ENCODE peak calls at places on chromosomes 11 and 22, in eight cellular contexts. A, D, S, G, C, M, I and T are unnamed samples.

GRCh38 chr11:94201004-94201465 is 72.4 kb downstream of the PANX1 start:
- DNase-seq in A (no peak), D (peak), S (no peak), G (no peak), C (no peak), M (no peak), I (no peak), T (peak)

GRCh38 chr11:66619080-66619554 is 2.7 kb downstream of the RBM14 start:
- DNase-seq in A (no peak), D (peak), S (no peak), G (no peak), C (no peak), M (no peak), I (no peak), T (no peak)

GRCh38 chr11:129861702-129862107 is 33.7 kb downstream of the NFRKB start:
- DNase-seq in A (peak), D (peak), S (peak), G (no peak), C (no peak), M (peak), I (peak), T (peak)

GRCh38 chr22:40031766-40032470 is 37.2 kb downstream of the FAM83F start:
- DNase-seq in A (no peak), D (no peak), S (no peak), G (peak), C (no peak), M (no peak), I (no peak), T (peak)

GRCh38 chr11:70544774-70545625 is 146.7 kb downstream of the CTTN start:
- DNase-seq in A (peak), D (no peak), S (peak), G (peak), C (no peak), M (no peak), I (no peak), T (no peak)

GRCh38 chr11:86550757-86551156 is 121.7 kb downstream of the ME3 start:
- DNase-seq in A (no peak), D (no peak), S (no peak), G (no peak), C (no peak), M (no peak), I (no peak), T (no peak)

GRCh38 chr11:119797137-119797611 is 68.2 kb upstream of the NECTIN1 start:
- DNase-seq in A (peak), D (no peak), S (peak), G (no peak), C (no peak), M (no peak), I (no peak), T (no peak)

GRCh38 chr22:35329114-35329847 is 29.6 kb downstream of the TOM1 start:
- DNase-seq in A (no peak), D (no peak), S (no peak), G (no peak), C (no peak), M (no peak), I (no peak), T (no peak)

GRCh38 chr22:30086496-30086895 is 6.2 kb downstream of the HORMAD2 start:
- DNase-seq in A (no peak), D (no peak), S (no peak), G (no peak), C (no peak), M (no peak), I (no peak), T (no peak)

GRCh38 chr22:23539135-23539838 is 40.8 kb downstream of the IGLL1 start:
- DNase-seq in A (peak), D (peak), S (peak), G (peak), C (peak), M (peak), I (peak), T (peak)

GRCh38 chr11:369336-370018 is at the start of gene B4GALNT4:
- DNase-seq in A (peak), D (no peak), S (peak), G (no peak), C (peak), M (no peak), I (no peak), T (peak)

GRCh38 chr11:117089685-117090084 is 8.5 kb downstream of the SIK3 start:
- DNase-seq in A (no peak), D (no peak), S (no peak), G (no peak), C (no peak), M (no peak), I (peak), T (no peak)

GRCh38 chr11:34644669-34645406 is 23.9 kb downstream of the EHF start:
- DNase-seq in A (no peak), D (peak), S (no peak), G (no peak), C (no peak), M (no peak), I (no peak), T (peak)

GRCh38 chr11:10414659-10415058 is 40.4 kb upstream of the AMPD3 start:
- DNase-seq in A (peak), D (peak), S (no peak), G (peak), C (no peak), M (peak), I (no peak), T (peak)

GRCh38 chr11:65787649-65788622 is 1.1 kb downstream of the OVOL1 start:
- DNase-seq in A (no peak), D (no peak), S (peak), G (no peak), C (no peak), M (no peak), I (no peak), T (no peak)

GRCh38 chr11:18312663-18313420 is 9.1 kb downstream of the HPS5 start:
- DNase-seq in A (no peak), D (no peak), S (no peak), G (no peak), C (no peak), M (no peak), I (no peak), T (peak)

GRCh38 chr11:61168292-61168691 is 7.1 kb upstream of the VPS37C start:
- DNase-seq in A (no peak), D (no peak), S (no peak), G (no peak), C (no peak), M (no peak), I (no peak), T (no peak)

GRCh38 chr11:106304274-106304673 is 226.8 kb downstream of the AASDHPPT start:
- DNase-seq in A (no peak), D (peak), S (no peak), G (no peak), C (no peak), M (no peak), I (no peak), T (peak)

GRCh38 chr11:113796663-113797259 is 17.2 kb downstream of the CLDN25 start:
- DNase-seq in A (no peak), D (peak), S (peak), G (no peak), C (no peak), M (peak), I (peak), T (peak)

GRCh38 chr22:26675687-26676273 is 18.4 kb downstream of the MIAT start:
- DNase-seq in A (no peak), D (no peak), S (no peak), G (no peak), C (no peak), M (no peak), I (no peak), T (no peak)

GRCh38 chr11:111645657-111646316 is 43.5 kb downstream of the SIK2 start:
- DNase-seq in A (no peak), D (no peak), S (no peak), G (no peak), C (no peak), M (no peak), I (no peak), T (no peak)

GRCh38 chr11:45644981-45645889 is 20.2 kb downstream of the CHST1 start:
- DNase-seq in A (no peak), D (no peak), S (peak), G (no peak), C (no peak), M (no peak), I (no peak), T (no peak)

GRCh38 chr11:63609536-63609935 is 4.7 kb downstream of the PLAAT3 start:
- DNase-seq in A (no peak), D (no peak), S (no peak), G (no peak), C (peak), M (peak), I (no peak), T (no peak)

GRCh38 chr11:63611395-63611747 is 2.9 kb downstream of the PLAAT3 start:
- DNase-seq in A (no peak), D (no peak), S (no peak), G (no peak), C (no peak), M (no peak), I (no peak), T (no peak)

GRCh38 chr11:63610604-63611394 is 3.4 kb downstream of the PLAAT3 start:
- DNase-seq in A (no peak), D (no peak), S (peak), G (no peak), C (no peak), M (peak), I (no peak), T (no peak)

GRCh38 chr11:63609971-63610580 is 4.2 kb downstream of the PLAAT3 start:
- DNase-seq in A (no peak), D (no peak), S (no peak), G (no peak), C (no peak), M (no peak), I (no peak), T (no peak)

DNA sequence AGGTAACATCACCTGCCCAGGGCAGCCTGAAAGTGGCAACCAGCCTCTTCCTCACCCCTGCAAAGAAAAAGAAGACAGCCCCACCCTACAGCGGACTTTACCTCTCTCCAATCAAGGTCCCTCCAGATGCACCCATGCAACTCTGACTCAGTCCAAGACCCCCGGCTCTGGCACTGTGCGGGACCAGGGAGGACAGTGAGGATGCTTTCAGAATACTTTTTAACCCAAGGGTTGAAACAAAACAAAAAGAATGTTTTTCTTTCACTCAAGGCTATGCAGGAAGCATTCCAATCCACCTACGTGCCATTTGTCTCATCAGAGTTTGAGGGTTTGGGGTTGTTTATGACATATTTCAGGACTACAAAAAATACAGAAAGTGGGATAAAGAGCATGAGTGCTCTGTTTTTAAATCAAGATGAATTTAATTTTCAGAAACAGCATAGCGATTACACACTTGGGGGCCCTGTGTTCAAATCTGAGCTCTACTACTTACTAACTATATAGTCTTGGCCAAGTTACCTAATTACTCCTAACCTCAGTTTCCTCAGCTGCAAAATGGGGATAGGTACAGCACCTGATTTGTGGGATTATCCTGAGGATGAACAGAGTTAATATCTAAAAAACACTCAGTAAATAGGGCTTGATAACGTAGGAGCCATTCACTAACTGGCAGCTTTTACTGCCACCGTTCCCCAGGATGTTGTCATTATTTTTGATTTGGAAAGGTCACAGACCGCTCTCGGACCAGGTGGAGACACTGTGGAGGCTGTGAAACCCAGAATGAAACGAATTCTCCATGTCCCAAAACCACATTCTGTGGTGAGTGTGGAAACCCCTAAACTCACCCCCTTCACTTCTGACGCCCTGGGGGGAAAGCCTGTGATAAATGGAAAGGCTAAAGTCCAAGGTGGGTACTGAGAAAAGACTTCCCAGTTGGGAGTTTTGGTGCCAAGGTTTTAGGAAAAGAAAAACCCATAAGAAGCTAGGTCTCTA is 5.6 kb downstream of the PLAAT3 start:
- DNase-seq in A (no peak), D (no peak), S (no peak), G (no peak), C (no peak), M (no peak), I (no peak), T (no peak)
- H3K4me3 ChIP-seq in A (no peak), D (no peak), S (no peak), G (no peak), C (peak), M (no peak), I (no peak), T (no peak)

DNA sequence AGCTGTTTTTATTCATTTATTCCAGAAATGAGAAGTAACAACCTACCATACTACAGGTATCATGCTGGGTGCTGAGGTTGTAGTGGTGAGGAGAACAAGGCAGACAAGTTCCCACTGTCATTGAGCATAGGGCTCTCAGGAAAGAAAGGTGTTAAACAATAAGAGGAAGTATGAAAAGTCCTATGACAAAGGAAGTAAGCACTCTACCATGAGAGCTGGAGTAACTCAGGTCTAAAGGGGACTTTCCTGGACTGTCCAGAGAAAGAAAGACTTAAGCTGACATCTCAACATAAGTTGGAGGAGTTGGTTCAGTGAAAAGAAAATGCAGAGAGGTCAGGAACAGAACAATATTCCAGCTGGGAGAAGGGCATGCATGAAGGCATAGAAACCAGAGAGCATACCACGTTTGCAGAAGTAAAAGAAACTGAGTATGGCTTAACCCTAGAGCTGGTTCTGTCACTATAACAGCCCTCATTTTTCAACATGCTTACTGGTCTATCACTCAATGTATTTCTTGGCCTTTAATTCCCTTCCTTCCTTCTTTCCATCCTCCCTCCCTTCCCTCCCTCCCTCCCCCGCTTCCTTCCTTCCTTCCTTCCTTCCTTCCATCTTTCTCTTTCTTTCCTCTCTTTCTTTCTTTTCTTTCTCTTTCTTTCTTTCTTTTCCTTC is 137.8 kb upstream of the BDNF start:
- DNase-seq in A (no peak), D (no peak), S (no peak), G (no peak), C (no peak), M (no peak), I (no peak), T (no peak)
- TF ChIP-seq CTCF in A (no peak), D (no peak), S (no peak), G (no peak), C (no peak), M (no peak), I (no peak), T (no peak)

GRCh38 chr11:72954860-72955259 is 140.6 kb downstream of the ATG16L2 start:
- DNase-seq in A (no peak), D (no peak), S (no peak), G (no peak), C (no peak), M (peak), I (no peak), T (no peak)
- H3K4me3 ChIP-seq in A (no peak), D (no peak), S (no peak), G (no peak), C (no peak), M (no peak), I (no peak), T (no peak)

DNA sequence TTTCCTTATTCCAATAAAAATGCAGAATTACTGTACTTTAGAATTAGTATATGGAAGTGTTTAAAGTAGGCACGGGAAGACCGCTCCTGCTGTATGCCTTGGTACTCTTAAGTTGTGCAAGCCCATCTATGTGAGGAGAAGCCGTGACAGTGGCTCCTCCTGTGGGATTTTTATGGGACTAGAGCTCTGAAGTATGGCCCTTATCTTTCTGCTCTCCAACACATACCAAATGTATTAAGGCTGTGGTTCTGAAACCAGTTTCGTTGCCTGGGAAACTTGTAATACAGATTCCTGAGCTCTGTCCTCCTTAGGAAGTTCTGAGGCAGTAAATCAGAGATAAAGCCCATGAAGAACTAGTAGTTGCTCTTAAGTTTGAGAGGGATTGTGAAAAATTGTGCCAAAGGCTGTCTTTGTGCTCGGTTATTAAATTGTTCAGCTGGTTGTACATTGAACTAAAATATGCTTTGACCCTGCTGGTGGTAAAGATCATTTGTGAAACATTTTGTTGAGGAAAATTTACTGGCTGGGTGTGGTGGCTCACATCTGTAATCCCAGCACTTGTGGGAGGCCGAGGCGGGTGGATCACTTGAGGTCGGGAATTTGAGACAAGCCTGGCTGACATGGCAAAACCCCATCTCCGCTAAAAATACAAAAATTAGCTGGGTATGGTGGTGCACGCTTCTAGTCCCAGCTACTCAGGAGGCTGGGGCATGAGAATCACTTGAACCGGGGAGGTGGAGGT is 29.3 kb downstream of the RTN3 start:
- DNase-seq in A (no peak), D (peak), S (no peak), G (no peak), C (no peak), M (no peak), I (no peak), T (peak)
- TF ChIP-seq CTCF in A (no peak), D (no peak), S (no peak), G (no peak), C (peak), M (no peak), I (no peak), T (peak)

GRCh38 chr22:48746789-48747425 is 1080.8 kb downstream of the BRD1 start:
- DNase-seq in A (no peak), D (no peak), S (no peak), G (peak), C (no peak), M (no peak), I (no peak), T (no peak)

GRCh38 chr22:48744283-48744641 is 1083.4 kb downstream of the BRD1 start:
- DNase-seq in A (no peak), D (no peak), S (no peak), G (peak), C (no peak), M (no peak), I (no peak), T (no peak)

GRCh38 chr22:48743601-48744282 is 1083.9 kb downstream of the BRD1 start:
- DNase-seq in A (no peak), D (no peak), S (no peak), G (peak), C (no peak), M (no peak), I (no peak), T (no peak)

GRCh38 chr22:48745842-48746788 is 1081.6 kb downstream of the BRD1 start:
- DNase-seq in A (no peak), D (no peak), S (no peak), G (peak), C (no peak), M (no peak), I (no peak), T (no peak)

DNA sequence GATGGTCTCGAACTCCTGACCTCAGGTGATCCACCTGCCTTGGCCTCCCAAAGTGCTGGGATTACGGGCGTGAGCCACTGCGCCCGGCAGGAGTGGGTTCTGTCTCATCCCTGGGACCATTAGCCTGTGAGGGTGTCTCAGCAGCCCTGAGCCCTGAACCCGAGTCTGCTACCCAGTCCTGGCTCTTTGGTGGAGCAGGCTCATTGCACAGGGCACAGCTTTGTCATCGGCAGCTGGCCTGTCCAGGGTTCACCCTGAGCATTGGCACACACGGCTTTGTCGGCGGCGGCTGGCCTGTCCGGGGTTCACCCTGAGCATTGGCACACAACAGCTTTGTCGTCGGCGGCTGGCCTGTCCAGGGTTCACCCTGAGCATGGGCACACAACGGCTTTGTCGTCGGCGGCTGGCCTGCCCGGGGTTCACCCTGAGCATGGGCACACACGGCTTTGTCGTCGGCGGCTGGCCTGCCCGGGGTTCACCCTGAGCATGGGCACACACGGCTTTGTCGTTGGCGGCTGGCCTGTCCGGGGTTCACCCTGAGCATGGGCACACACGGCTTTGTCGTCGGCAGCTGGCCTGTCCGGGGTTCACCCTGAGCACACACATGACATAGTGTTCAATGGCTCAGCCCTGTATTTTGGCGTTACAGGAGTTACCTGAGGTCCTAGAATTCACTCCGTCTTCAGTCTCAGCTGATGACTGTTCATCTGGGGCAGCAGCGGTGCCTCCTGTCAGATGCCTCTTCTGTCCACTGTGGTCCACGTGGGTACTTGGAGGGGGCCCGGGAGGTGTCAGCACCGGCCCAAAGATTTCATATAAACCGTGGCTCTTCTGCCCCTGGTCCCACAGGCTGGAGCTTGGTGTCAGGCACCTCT is 1082.5 kb downstream of the BRD1 start:
- DNase-seq in A (no peak), D (no peak), S (no peak), G (peak), C (no peak), M (no peak), I (no peak), T (no peak)
- H3K4me3 ChIP-seq in A (no peak), D (no peak), S (no peak), G (no peak), C (no peak), M (no peak), I (no peak), T (no peak)